ENCODE peak calls at places on chromosomes 6 and 20, in four cellular contexts. One of them, this sample, is unnamed.
A peak's percentile ranks its signal among the peaks of the same experiment; 100 is the strongest.

GRCh38 chr20:8790442-8791074 is 278.3 kb upstream of the PLCB4 start:
- DNase-seq in lower lobe of right lung: no peak
- DNase-seq in adrenal gland: peak; percentile 20
- DNase-seq in cardiac fibroblast: peak; percentile 70
- DNase-seq in this sample: peak; percentile 63

GRCh38 chr6:39366875-39367618 is 44.5 kb upstream of the KCNK16 start:
- DNase-seq in cardiac fibroblast: no peak
- DNase-seq in adrenal gland: peak; percentile 82
- DNase-seq in lower lobe of right lung: no peak
- DNase-seq in this sample: no peak

GRCh38 chr20:43824699-43825402 is 89.8 kb upstream of the TOX2 start:
- DNase-seq in lower lobe of right lung: no peak
- DNase-seq in adrenal gland: no peak
- DNase-seq in cardiac fibroblast: peak; percentile 69
- DNase-seq in this sample: no peak

GRCh38 chr6:41446907-41447545 is 99.2 kb upstream of the FOXP4 start:
- DNase-seq in cardiac fibroblast: no peak
- DNase-seq in adrenal gland: no peak
- DNase-seq in lower lobe of right lung: no peak
- DNase-seq in this sample: no peak

GRCh38 chr20:45343445-45343866 is 4.8 kb downstream of the SDC4 start:
- DNase-seq in cardiac fibroblast: no peak
- DNase-seq in adrenal gland: no peak
- DNase-seq in lower lobe of right lung: peak; percentile 70
- DNase-seq in this sample: no peak

GRCh38 chr6:4084444-4085328 is 5.7 kb upstream of the FAM217A start:
- DNase-seq in lower lobe of right lung: no peak
- DNase-seq in cardiac fibroblast: no peak
- DNase-seq in adrenal gland: no peak
- DNase-seq in this sample: no peak

GRCh38 chr6:43274916-43275597 is 23.0 kb upstream of the SLC22A7 start:
- DNase-seq in cardiac fibroblast: no peak
- DNase-seq in lower lobe of right lung: no peak
- DNase-seq in adrenal gland: no peak
- DNase-seq in this sample: no peak

GRCh38 chr20:48571945-48572589 is 255.7 kb downstream of the PREX1 start:
- DNase-seq in cardiac fibroblast: no peak
- DNase-seq in adrenal gland: no peak
- DNase-seq in lower lobe of right lung: no peak
- DNase-seq in this sample: no peak

GRCh38 chr20:1299522-1299921 is 29.4 kb downstream of the SDCBP2 start:
- DNase-seq in lower lobe of right lung: no peak
- DNase-seq in cardiac fibroblast: no peak
- DNase-seq in adrenal gland: no peak
- DNase-seq in this sample: no peak

GRCh38 chr6:54876365-54876764 is 29.8 kb downstream of the FAM83B start:
- DNase-seq in lower lobe of right lung: no peak
- DNase-seq in adrenal gland: no peak
- DNase-seq in cardiac fibroblast: no peak
- DNase-seq in this sample: no peak

GRCh38 chr20:11646359-11646758 is 271.3 kb upstream of the BTBD3 start:
- DNase-seq in adrenal gland: no peak
- DNase-seq in cardiac fibroblast: no peak
- DNase-seq in lower lobe of right lung: no peak
- DNase-seq in this sample: no peak

GRCh38 chr6:38346291-38347079 is 293.2 kb downstream of the BTBD9 start:
- DNase-seq in lower lobe of right lung: no peak
- DNase-seq in cardiac fibroblast: peak; percentile 56
- DNase-seq in adrenal gland: no peak
- DNase-seq in this sample: peak; percentile 47

GRCh38 chr20:10303852-10304251 is 85.2 kb downstream of the SNAP25 start:
- DNase-seq in cardiac fibroblast: no peak
- DNase-seq in lower lobe of right lung: no peak
- DNase-seq in adrenal gland: no peak
- DNase-seq in this sample: no peak

GRCh38 chr6:17470953-17471335 is 77.5 kb downstream of the CAP2 start:
- DNase-seq in lower lobe of right lung: no peak
- DNase-seq in adrenal gland: no peak
- DNase-seq in cardiac fibroblast: peak; percentile 90
- DNase-seq in this sample: no peak

GRCh38 chr6:10529231-10529801 is 8.2 kb downstream of the GCNT2 start:
- DNase-seq in adrenal gland: no peak
- DNase-seq in cardiac fibroblast: no peak
- DNase-seq in lower lobe of right lung: peak; percentile 53
- DNase-seq in this sample: no peak

GRCh38 chr6:149560736-149561135 is 5.4 kb upstream of the GINM1 start:
- DNase-seq in cardiac fibroblast: no peak
- DNase-seq in lower lobe of right lung: no peak
- DNase-seq in adrenal gland: no peak
- DNase-seq in this sample: peak; percentile 32

GRCh38 chr20:60071965-60072364 is 113.7 kb downstream of the CDH26 start:
- DNase-seq in lower lobe of right lung: no peak
- DNase-seq in adrenal gland: no peak
- DNase-seq in cardiac fibroblast: no peak
- DNase-seq in this sample: peak; percentile 81

GRCh38 chr6:88311561-88311960 is 145.4 kb upstream of the CNR1 start:
- DNase-seq in adrenal gland: no peak
- DNase-seq in cardiac fibroblast: no peak
- DNase-seq in lower lobe of right lung: no peak
- DNase-seq in this sample: no peak

GRCh38 chr6:132202569-132202968 is 198.7 kb downstream of the MOXD1 start:
- DNase-seq in adrenal gland: no peak
- DNase-seq in cardiac fibroblast: peak; percentile 82
- DNase-seq in lower lobe of right lung: no peak
- DNase-seq in this sample: peak; percentile 72

GRCh38 chr6:12844284-12845223 is 128.0 kb downstream of the PHACTR1 start:
- DNase-seq in cardiac fibroblast: peak; percentile 47
- DNase-seq in adrenal gland: no peak
- DNase-seq in lower lobe of right lung: no peak
- DNase-seq in this sample: no peak

GRCh38 chr6:136226674-136227377 is 23.3 kb downstream of the MTFR2 start:
- DNase-seq in adrenal gland: no peak
- DNase-seq in lower lobe of right lung: no peak
- DNase-seq in cardiac fibroblast: no peak
- DNase-seq in this sample: no peak

GRCh38 chr20:1094706-1095220 is 23.6 kb upstream of the PSMF1 start:
- DNase-seq in adrenal gland: no peak
- DNase-seq in lower lobe of right lung: no peak
- DNase-seq in cardiac fibroblast: no peak
- DNase-seq in this sample: no peak

GRCh38 chr6:37059344-37060194 is 54.1 kb downstream of the FGD2 start:
- DNase-seq in lower lobe of right lung: peak; percentile 71
- DNase-seq in adrenal gland: peak; percentile 69
- DNase-seq in cardiac fibroblast: peak; percentile 95
- DNase-seq in this sample: peak; percentile 77
- H3K4me3 ChIP-seq in lower lobe of right lung: no peak overlapping the region
- H3K4me3 ChIP-seq in adrenal gland: no peak overlapping the region
- H3K4me3 ChIP-seq in cardiac fibroblast: no peak overlapping the region
- H3K4me3 ChIP-seq in this sample: peak overlapping the region; percentile 26

DNA sequence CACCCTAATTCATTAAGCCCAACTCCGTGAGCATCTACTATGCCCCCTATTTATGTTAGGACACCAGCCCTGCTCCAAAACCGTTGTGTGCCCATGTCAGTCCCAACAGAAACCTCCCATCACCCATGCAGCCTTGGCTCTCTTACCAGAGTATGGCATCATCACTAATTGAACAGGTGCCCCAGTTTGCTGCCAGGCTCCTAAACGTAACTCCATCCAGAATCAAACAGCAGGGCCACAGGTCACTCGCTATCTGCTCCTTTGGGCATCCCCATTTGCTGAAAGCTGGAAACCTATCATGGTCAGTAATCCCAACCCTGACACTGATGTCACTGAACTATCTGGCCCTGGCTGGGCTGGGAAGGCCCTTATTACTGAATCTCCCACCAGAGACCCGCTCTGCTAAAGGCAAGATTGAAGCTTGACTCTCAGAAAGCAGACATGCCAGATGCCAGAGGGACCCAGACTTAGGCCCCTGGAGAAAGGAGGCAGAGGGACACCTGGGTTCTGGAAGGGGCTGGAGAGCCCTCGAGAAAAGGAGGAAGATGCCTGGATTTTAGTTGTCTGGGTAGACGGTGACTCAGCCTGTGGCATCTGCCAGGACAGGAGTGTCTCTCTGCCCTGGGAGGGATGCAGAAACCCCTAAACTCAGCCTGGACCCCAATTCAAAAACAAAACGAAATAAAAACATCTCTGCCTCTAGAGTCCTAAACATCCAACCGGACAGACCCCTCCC is 14.0 kb downstream of the MUCL3 start:
- DNase-seq in cardiac fibroblast: no peak
- DNase-seq in lower lobe of right lung: no peak
- DNase-seq in adrenal gland: no peak
- DNase-seq in this sample: no peak
- H3K4me3 ChIP-seq in cardiac fibroblast: no peak overlapping the region
- H3K4me3 ChIP-seq in lower lobe of right lung: peak overlapping the region; percentile 57
- H3K4me3 ChIP-seq in adrenal gland: peak overlapping the region; percentile 54
- H3K4me3 ChIP-seq in this sample: peak overlapping the region; percentile 56

GRCh38 chr20:64177787-64178186 is 13.5 kb downstream of the MYT1 start:
- DNase-seq in adrenal gland: no peak
- DNase-seq in cardiac fibroblast: no peak
- DNase-seq in lower lobe of right lung: peak; percentile 20
- DNase-seq in this sample: no peak
- H3K4me3 ChIP-seq in adrenal gland: no peak overlapping the region
- H3K4me3 ChIP-seq in cardiac fibroblast: no peak overlapping the region
- H3K4me3 ChIP-seq in lower lobe of right lung: no peak overlapping the region
- H3K4me3 ChIP-seq in this sample: no peak overlapping the region

GRCh38 chr20:53002786-53003185 is 30.6 kb downstream of the TSHZ2 start:
- DNase-seq in cardiac fibroblast: no peak
- DNase-seq in lower lobe of right lung: no peak
- DNase-seq in adrenal gland: no peak
- DNase-seq in this sample: no peak

GRCh38 chr20:53004267-53004813 is 32.2 kb downstream of the TSHZ2 start:
- DNase-seq in lower lobe of right lung: no peak
- DNase-seq in cardiac fibroblast: no peak
- DNase-seq in adrenal gland: no peak
- DNase-seq in this sample: no peak

GRCh38 chr20:53003420-53003819 is 31.3 kb downstream of the TSHZ2 start:
- DNase-seq in lower lobe of right lung: no peak
- DNase-seq in cardiac fibroblast: no peak
- DNase-seq in adrenal gland: no peak
- DNase-seq in this sample: no peak

GRCh38 chr20:52999040-52999439 is 26.9 kb downstream of the TSHZ2 start:
- DNase-seq in lower lobe of right lung: no peak
- DNase-seq in adrenal gland: no peak
- DNase-seq in cardiac fibroblast: no peak
- DNase-seq in this sample: no peak

GRCh38 chr20:53001502-53002301 is 29.5 kb downstream of the TSHZ2 start:
- DNase-seq in cardiac fibroblast: no peak
- DNase-seq in adrenal gland: no peak
- DNase-seq in lower lobe of right lung: no peak
- DNase-seq in this sample: no peak
- H3K4me3 ChIP-seq in cardiac fibroblast: no peak overlapping the region
- H3K4me3 ChIP-seq in adrenal gland: peak overlapping the region; percentile 17
- H3K4me3 ChIP-seq in lower lobe of right lung: no peak overlapping the region
- H3K4me3 ChIP-seq in this sample: no peak overlapping the region

GRCh38 chr6:122792796-122793195 is 3.7 kb downstream of the SMPDL3A start:
- DNase-seq in adrenal gland: no peak
- DNase-seq in lower lobe of right lung: no peak
- DNase-seq in cardiac fibroblast: no peak
- DNase-seq in this sample: no peak

GRCh38 chr6:122789862-122790739 is 1.0 kb downstream of the SMPDL3A start:
- DNase-seq in adrenal gland: peak; percentile 38
- DNase-seq in cardiac fibroblast: peak; percentile 28
- DNase-seq in lower lobe of right lung: no peak
- DNase-seq in this sample: peak; percentile 14

GRCh38 chr6:122788663-122789062 is 395 bp upstream of the SMPDL3A start:
- DNase-seq in adrenal gland: no peak
- DNase-seq in lower lobe of right lung: no peak
- DNase-seq in cardiac fibroblast: no peak
- DNase-seq in this sample: no peak

GRCh38 chr6:122789078-122789861 is at the start of gene SMPDL3A:
- DNase-seq in adrenal gland: peak; percentile 84
- DNase-seq in lower lobe of right lung: peak; percentile 83
- DNase-seq in cardiac fibroblast: peak; percentile 89
- DNase-seq in this sample: peak; percentile 82

GRCh38 chr6:122790740-122791679 is 2.0 kb downstream of the SMPDL3A start:
- DNase-seq in lower lobe of right lung: no peak
- DNase-seq in cardiac fibroblast: no peak
- DNase-seq in adrenal gland: no peak
- DNase-seq in this sample: peak; percentile 36
- H3K4me3 ChIP-seq in lower lobe of right lung: peak overlapping the region; percentile 71
- H3K4me3 ChIP-seq in cardiac fibroblast: no peak overlapping the region
- H3K4me3 ChIP-seq in adrenal gland: peak overlapping the region; percentile 66
- H3K4me3 ChIP-seq in this sample: peak overlapping the region; percentile 72

GRCh38 chr6:25547797-25548196 is 104.2 kb upstream of the SCGN start:
- DNase-seq in cardiac fibroblast: no peak
- DNase-seq in adrenal gland: no peak
- DNase-seq in lower lobe of right lung: no peak
- DNase-seq in this sample: no peak
- H3K4me3 ChIP-seq in cardiac fibroblast: no peak overlapping the region
- H3K4me3 ChIP-seq in adrenal gland: no peak overlapping the region
- H3K4me3 ChIP-seq in lower lobe of right lung: no peak overlapping the region
- H3K4me3 ChIP-seq in this sample: no peak overlapping the region

GRCh38 chr6:134223761-134224445 is 94.0 kb downstream of the SGK1 start:
- DNase-seq in adrenal gland: no peak
- DNase-seq in lower lobe of right lung: no peak
- DNase-seq in cardiac fibroblast: peak; percentile 58
- DNase-seq in this sample: no peak

GRCh38 chr6:134230940-134231339 is 87.0 kb downstream of the SGK1 start:
- DNase-seq in adrenal gland: no peak
- DNase-seq in lower lobe of right lung: no peak
- DNase-seq in cardiac fibroblast: no peak
- DNase-seq in this sample: no peak

GRCh38 chr6:134230087-134230717 is 87.7 kb downstream of the SGK1 start:
- DNase-seq in adrenal gland: no peak
- DNase-seq in cardiac fibroblast: no peak
- DNase-seq in lower lobe of right lung: peak; percentile 68
- DNase-seq in this sample: no peak

GRCh38 chr6:134233180-134233579 is 84.7 kb downstream of the SGK1 start:
- DNase-seq in cardiac fibroblast: no peak
- DNase-seq in lower lobe of right lung: no peak
- DNase-seq in adrenal gland: no peak
- DNase-seq in this sample: no peak

GRCh38 chr6:134229520-134229919 is 88.4 kb downstream of the SGK1 start:
- DNase-seq in cardiac fibroblast: no peak
- DNase-seq in lower lobe of right lung: no peak
- DNase-seq in adrenal gland: no peak
- DNase-seq in this sample: no peak
- H3K4me3 ChIP-seq in cardiac fibroblast: no peak overlapping the region
- H3K4me3 ChIP-seq in lower lobe of right lung: no peak overlapping the region
- H3K4me3 ChIP-seq in adrenal gland: no peak overlapping the region
- H3K4me3 ChIP-seq in this sample: no peak overlapping the region